ENCODE peak calls at places on chromosomes 6 and 20, in four cellular contexts. One of them, this sample, is unnamed.

GRCh38 chr6:43120938-43121913 is 45.1 kb downstream of the PTK7 start:
- DNase-seq in stimulated activated CD4-positive, alpha-beta T cell treated with anti-CD3 and anti-CD28 coated beads, Interleukin-1b, Interleukin-23, amount 100 ng/mL, for 4 hours: no peak
- DNase-seq in MV-4-11: no peak
- DNase-seq in iris pigment epithelial cell: peak; percentile 97
- DNase-seq in this sample: no peak

GRCh38 chr6:56756791-56757582 is 114.3 kb upstream of the DST start:
- DNase-seq in stimulated activated CD4-positive, alpha-beta T cell treated with anti-CD3 and anti-CD28 coated beads, Interleukin-1b, Interleukin-23, amount 100 ng/mL, for 4 hours: no peak
- DNase-seq in MV-4-11: no peak
- DNase-seq in iris pigment epithelial cell: no peak
- DNase-seq in this sample: no peak

GRCh38 chr6:46933751-46934150 is 12.0 kb upstream of the ADGRF5 start:
- DNase-seq in stimulated activated CD4-positive, alpha-beta T cell treated with anti-CD3 and anti-CD28 coated beads, Interleukin-1b, Interleukin-23, amount 100 ng/mL, for 4 hours: no peak
- DNase-seq in MV-4-11: no peak
- DNase-seq in iris pigment epithelial cell: no peak
- DNase-seq in this sample: no peak

GRCh38 chr6:151293621-151294020 is 53.9 kb downstream of the AKAP12 start:
- DNase-seq in stimulated activated CD4-positive, alpha-beta T cell treated with anti-CD3 and anti-CD28 coated beads, Interleukin-1b, Interleukin-23, amount 100 ng/mL, for 4 hours: no peak
- DNase-seq in MV-4-11: no peak
- DNase-seq in iris pigment epithelial cell: no peak
- DNase-seq in this sample: no peak

GRCh38 chr6:22929228-22929627 is 359.9 kb downstream of the HDGFL1 start:
- DNase-seq in stimulated activated CD4-positive, alpha-beta T cell treated with anti-CD3 and anti-CD28 coated beads, Interleukin-1b, Interleukin-23, amount 100 ng/mL, for 4 hours: no peak
- DNase-seq in MV-4-11: peak; percentile 47
- DNase-seq in iris pigment epithelial cell: no peak
- DNase-seq in this sample: no peak

GRCh38 chr6:18978330-18979128 is 591.4 kb downstream of the RNF144B start:
- DNase-seq in stimulated activated CD4-positive, alpha-beta T cell treated with anti-CD3 and anti-CD28 coated beads, Interleukin-1b, Interleukin-23, amount 100 ng/mL, for 4 hours: no peak
- DNase-seq in MV-4-11: no peak
- DNase-seq in iris pigment epithelial cell: peak; percentile 19
- DNase-seq in this sample: no peak

GRCh38 chr6:90216081-90216977 is 80.3 kb downstream of the BACH2 start:
- DNase-seq in stimulated activated CD4-positive, alpha-beta T cell treated with anti-CD3 and anti-CD28 coated beads, Interleukin-1b, Interleukin-23, amount 100 ng/mL, for 4 hours: peak; percentile 21
- DNase-seq in MV-4-11: peak; percentile 31
- DNase-seq in iris pigment epithelial cell: peak; percentile 52
- DNase-seq in this sample: no peak

GRCh38 chr6:163249651-163250101 is 164.8 kb upstream of the QKI start:
- DNase-seq in stimulated activated CD4-positive, alpha-beta T cell treated with anti-CD3 and anti-CD28 coated beads, Interleukin-1b, Interleukin-23, amount 100 ng/mL, for 4 hours: no peak
- DNase-seq in MV-4-11: peak; percentile 80
- DNase-seq in iris pigment epithelial cell: no peak
- DNase-seq in this sample: no peak

GRCh38 chr20:3648941-3649340 is 14.3 kb downstream of the GFRA4 start:
- DNase-seq in stimulated activated CD4-positive, alpha-beta T cell treated with anti-CD3 and anti-CD28 coated beads, Interleukin-1b, Interleukin-23, amount 100 ng/mL, for 4 hours: no peak
- DNase-seq in MV-4-11: no peak
- DNase-seq in iris pigment epithelial cell: no peak
- DNase-seq in this sample: no peak

GRCh38 chr6:132443206-132443605 is 41.9 kb upstream of the MOXD1 start:
- DNase-seq in stimulated activated CD4-positive, alpha-beta T cell treated with anti-CD3 and anti-CD28 coated beads, Interleukin-1b, Interleukin-23, amount 100 ng/mL, for 4 hours: no peak
- DNase-seq in MV-4-11: no peak
- DNase-seq in iris pigment epithelial cell: peak; percentile 48
- DNase-seq in this sample: no peak

GRCh38 chr20:39909447-39909846 is 779.6 kb downstream of the MAFB start:
- DNase-seq in stimulated activated CD4-positive, alpha-beta T cell treated with anti-CD3 and anti-CD28 coated beads, Interleukin-1b, Interleukin-23, amount 100 ng/mL, for 4 hours: no peak
- DNase-seq in MV-4-11: peak; percentile 83
- DNase-seq in iris pigment epithelial cell: no peak
- DNase-seq in this sample: no peak

GRCh38 chr6:135358907-135359459 is 138.6 kb downstream of the AHI1 start:
- DNase-seq in stimulated activated CD4-positive, alpha-beta T cell treated with anti-CD3 and anti-CD28 coated beads, Interleukin-1b, Interleukin-23, amount 100 ng/mL, for 4 hours: no peak
- DNase-seq in MV-4-11: no peak
- DNase-seq in iris pigment epithelial cell: peak; percentile 74
- DNase-seq in this sample: no peak

GRCh38 chr6:138012682-138013081 is 94.5 kb downstream of the PERP start:
- DNase-seq in stimulated activated CD4-positive, alpha-beta T cell treated with anti-CD3 and anti-CD28 coated beads, Interleukin-1b, Interleukin-23, amount 100 ng/mL, for 4 hours: no peak
- DNase-seq in MV-4-11: no peak
- DNase-seq in iris pigment epithelial cell: no peak
- DNase-seq in this sample: no peak

GRCh38 chr6:55704421-55704820 is 125.4 kb upstream of the HMGCLL1 start:
- DNase-seq in stimulated activated CD4-positive, alpha-beta T cell treated with anti-CD3 and anti-CD28 coated beads, Interleukin-1b, Interleukin-23, amount 100 ng/mL, for 4 hours: no peak
- DNase-seq in MV-4-11: no peak
- DNase-seq in iris pigment epithelial cell: peak; percentile 41
- DNase-seq in this sample: no peak

GRCh38 chr20:52529856-52530255 is 338.3 kb upstream of the ZFP64 start:
- DNase-seq in stimulated activated CD4-positive, alpha-beta T cell treated with anti-CD3 and anti-CD28 coated beads, Interleukin-1b, Interleukin-23, amount 100 ng/mL, for 4 hours: no peak
- DNase-seq in MV-4-11: no peak
- DNase-seq in iris pigment epithelial cell: peak; percentile 45
- DNase-seq in this sample: no peak

GRCh38 chr6:146194434-146194833 is 165.6 kb downstream of the GRM1 start:
- DNase-seq in stimulated activated CD4-positive, alpha-beta T cell treated with anti-CD3 and anti-CD28 coated beads, Interleukin-1b, Interleukin-23, amount 100 ng/mL, for 4 hours: no peak
- DNase-seq in MV-4-11: no peak
- DNase-seq in iris pigment epithelial cell: no peak
- DNase-seq in this sample: no peak

GRCh38 chr20:270517-270916 is 13.0 kb downstream of the DEFB132 start:
- DNase-seq in stimulated activated CD4-positive, alpha-beta T cell treated with anti-CD3 and anti-CD28 coated beads, Interleukin-1b, Interleukin-23, amount 100 ng/mL, for 4 hours: no peak
- DNase-seq in MV-4-11: no peak
- DNase-seq in iris pigment epithelial cell: no peak
- DNase-seq in this sample: no peak

GRCh38 chr6:83167726-83168278 is 25.3 kb downstream of the PGM3 start:
- DNase-seq in stimulated activated CD4-positive, alpha-beta T cell treated with anti-CD3 and anti-CD28 coated beads, Interleukin-1b, Interleukin-23, amount 100 ng/mL, for 4 hours: no peak
- DNase-seq in MV-4-11: no peak
- DNase-seq in iris pigment epithelial cell: no peak
- DNase-seq in this sample: no peak

GRCh38 chr6:11241793-11242201 is 9.3 kb upstream of the NEDD9 start:
- DNase-seq in stimulated activated CD4-positive, alpha-beta T cell treated with anti-CD3 and anti-CD28 coated beads, Interleukin-1b, Interleukin-23, amount 100 ng/mL, for 4 hours: no peak
- DNase-seq in MV-4-11: no peak
- DNase-seq in iris pigment epithelial cell: no peak
- DNase-seq in this sample: no peak

GRCh38 chr6:13794184-13794583 is 20.2 kb downstream of the MCUR1 start:
- DNase-seq in stimulated activated CD4-positive, alpha-beta T cell treated with anti-CD3 and anti-CD28 coated beads, Interleukin-1b, Interleukin-23, amount 100 ng/mL, for 4 hours: no peak
- DNase-seq in MV-4-11: peak; percentile 51
- DNase-seq in iris pigment epithelial cell: peak; percentile 34
- DNase-seq in this sample: no peak

This sample was measured in stimulated activated CD8-positive, alpha-beta memory T cell treated with anti-CD3 and anti-CD28 coated beads, Interleukin-15, amount 100 ng/mL, for 24 hours.